ENCODE peak calls at places on chromosomes 3 and 15, in six cellular contexts. M is stimulated activated CD8-positive, alpha-beta memory T cell treated with anti-CD3 and anti-CD28 coated beads, Interleukin-4, amount 100 ng/mL, for 24 hours; Y is OCI-M1; Z is activated T-cell treated with anti-CD3 and anti-CD28 coated beads for 48 hours; T is stimulated activated CD4-positive, alpha-beta T cell treated with anti-CD3 and anti-CD28 coated beads, Interleukin-12 subunit alpha, Interleukin-12 subunit beta, amount 100 ng/mL, for 4 hours; P is nucleus accumbens. R is an unnamed sample.

GRCh38 chr3:5442106-5442785 is 254.7 kb downstream of the EDEM1 start:
- DNase-seq in M (no peak), Y (peak; percentile 90), Z (no peak), T (no peak), P (no peak), R (no peak)

GRCh38 chr15:25251700-25252390 is 187.0 kb downstream of the UBE3A start:
- DNase-seq in M (no peak), Y (no peak), Z (no peak), T (no peak), P (no peak), R (no peak)

GRCh38 chr3:45559560-45560118 is 34.9 kb upstream of the LIMD1 start:
- DNase-seq in M (no peak), Y (no peak), Z (no peak), T (no peak), P (no peak), R (no peak)

GRCh38 chr15:79089331-79089889 is 1.2 kb downstream of the RASGRF1 start:
- DNase-seq in M (no peak), Y (no peak), Z (no peak), T (no peak), P (peak; percentile 21), R (no peak)

GRCh38 chr15:76185716-76186115 is 125.6 kb downstream of the ETFA start:
- DNase-seq in M (no peak), Y (peak; percentile 66), Z (no peak), T (no peak), P (no peak), R (no peak)

GRCh38 chr3:195892355-195893120 is 15.8 kb downstream of the TNK2 start:
- DNase-seq in M (no peak), Y (no peak), Z (no peak), T (no peak), P (peak; percentile 87), R (no peak)

GRCh38 chr3:123637131-123637530 is 52.3 kb upstream of the HACD2 start:
- DNase-seq in M (no peak), Y (no peak), Z (no peak), T (no peak), P (no peak), R (no peak)

GRCh38 chr3:189393598-189393997 is 221.8 kb downstream of the TPRG1 start:
- DNase-seq in M (no peak), Y (peak; percentile 54), Z (no peak), T (no peak), P (no peak), R (peak; percentile 36)

GRCh38 chr15:66496951-66497501 is 536 bp downstream of the SNAPC5 start:
- DNase-seq in M (no peak), Y (peak; percentile 63), Z (no peak), T (no peak), P (no peak), R (peak; percentile 31)

GRCh38 chr15:60941448-60941847 is 287.7 kb downstream of the RORA start:
- DNase-seq in M (no peak), Y (no peak), Z (no peak), T (no peak), P (no peak), R (no peak)

GRCh38 chr15:56149071-56149470 is 94.6 kb downstream of the RFX7 start:
- DNase-seq in M (no peak), Y (no peak), Z (no peak), T (no peak), P (no peak), R (no peak)

GRCh38 chr3:182787302-182788036 is 5.8 kb upstream of the ATP11B start:
- DNase-seq in M (no peak), Y (peak; percentile 81), Z (no peak), T (no peak), P (no peak), R (no peak)

GRCh38 chr3:160381470-160381869 is 17.6 kb downstream of the IFT80 start:
- DNase-seq in M (no peak), Y (peak; percentile 6), Z (no peak), T (no peak), P (no peak), R (no peak)

GRCh38 chr3:172600644-172601065 is 77.4 kb upstream of the TNFSF10 start:
- DNase-seq in M (no peak), Y (no peak), Z (no peak), T (no peak), P (no peak), R (no peak)